ENCODE peak calls at places on chromosomes 2 and 18, in five cellular contexts. One of them, this sample, is unnamed.

GRCh38 chr2:149877913-149878312 is 290.3 kb upstream of the MMADHC start:
- DNase-seq in GM06990: no peak
- DNase-seq in upper lobe of right lung: no peak
- DNase-seq in A172: peak; percentile 28
- DNase-seq in frontal cortex: no peak
- DNase-seq in this sample: no peak

GRCh38 chr2:129734343-129735034 is 245.0 kb upstream of the RAB6C start:
- DNase-seq in GM06990: no peak
- DNase-seq in upper lobe of right lung: no peak
- DNase-seq in A172: no peak
- DNase-seq in frontal cortex: no peak
- DNase-seq in this sample: no peak

GRCh38 chr2:71609441-71609840 is 156.1 kb downstream of the DYSF start:
- DNase-seq in GM06990: no peak
- DNase-seq in upper lobe of right lung: no peak
- DNase-seq in A172: peak; percentile 65
- DNase-seq in frontal cortex: no peak
- DNase-seq in this sample: no peak

GRCh38 chr2:239540174-239540573 is 139.4 kb upstream of the HDAC4 start:
- DNase-seq in GM06990: no peak
- DNase-seq in upper lobe of right lung: peak; percentile 37
- DNase-seq in A172: no peak
- DNase-seq in frontal cortex: no peak
- DNase-seq in this sample: no peak

GRCh38 chr2:50922506-50922905 is 109.4 kb downstream of the NRXN1 start:
- DNase-seq in GM06990: no peak
- DNase-seq in upper lobe of right lung: no peak
- DNase-seq in A172: no peak
- DNase-seq in frontal cortex: no peak
- DNase-seq in this sample: no peak

GRCh38 chr2:173978447-173978846 is 13.3 kb upstream of the SP3 start:
- DNase-seq in GM06990: no peak
- DNase-seq in upper lobe of right lung: no peak
- DNase-seq in A172: peak; percentile 21
- DNase-seq in frontal cortex: no peak
- DNase-seq in this sample: no peak

GRCh38 chr2:219641390-219642063 is 14.1 kb downstream of the SLC4A3 start:
- DNase-seq in GM06990: no peak
- DNase-seq in upper lobe of right lung: no peak
- DNase-seq in A172: no peak
- DNase-seq in frontal cortex: no peak
- DNase-seq in this sample: no peak

GRCh38 chr2:205076405-205076804 is 531.1 kb downstream of the PARD3B start:
- DNase-seq in GM06990: no peak
- DNase-seq in upper lobe of right lung: no peak
- DNase-seq in A172: no peak
- DNase-seq in frontal cortex: no peak
- DNase-seq in this sample: no peak

GRCh38 chr18:31134988-31135529 is 27.6 kb downstream of the DSC1 start:
- DNase-seq in GM06990: no peak
- DNase-seq in upper lobe of right lung: no peak
- DNase-seq in A172: no peak
- DNase-seq in frontal cortex: no peak
- DNase-seq in this sample: no peak

GRCh38 chr2:202009563-202009962 is 24.1 kb upstream of the FZD7 start:
- DNase-seq in GM06990: no peak
- DNase-seq in upper lobe of right lung: no peak
- DNase-seq in A172: no peak
- DNase-seq in frontal cortex: no peak
- DNase-seq in this sample: no peak

GRCh38 chr2:40431600-40431955 is 20.3 kb downstream of the SLC8A1 start:
- DNase-seq in GM06990: no peak
- DNase-seq in upper lobe of right lung: no peak
- DNase-seq in A172: peak; percentile 52
- DNase-seq in frontal cortex: no peak
- DNase-seq in this sample: no peak

GRCh38 chr2:96499061-96499960 is 5.8 kb downstream of the NEURL3 start:
- DNase-seq in GM06990: no peak
- DNase-seq in upper lobe of right lung: no peak
- DNase-seq in A172: no peak
- DNase-seq in frontal cortex: no peak
- DNase-seq in this sample: no peak

GRCh38 chr2:191151315-191151698 is 513 bp upstream of the STAT4 start:
- DNase-seq in GM06990: no peak
- DNase-seq in upper lobe of right lung: no peak
- DNase-seq in A172: no peak
- DNase-seq in frontal cortex: no peak
- DNase-seq in this sample: no peak

GRCh38 chr2:196915512-196916189 is 10.9 kb downstream of the PGAP1 start:
- DNase-seq in GM06990: no peak
- DNase-seq in upper lobe of right lung: no peak
- DNase-seq in A172: no peak
- DNase-seq in frontal cortex: no peak
- DNase-seq in this sample: no peak

GRCh38 chr2:200845669-200846325 is 18.7 kb downstream of the CLK1 start:
- DNase-seq in GM06990: no peak
- DNase-seq in upper lobe of right lung: no peak
- DNase-seq in A172: no peak
- DNase-seq in frontal cortex: no peak
- DNase-seq in this sample: no peak

GRCh38 chr2:166091439-166091838 is 36.4 kb downstream of the SCN1A start:
- DNase-seq in GM06990: no peak
- DNase-seq in upper lobe of right lung: no peak
- DNase-seq in A172: peak; percentile 10
- DNase-seq in frontal cortex: no peak
- DNase-seq in this sample: no peak

GRCh38 chr2:234839285-234839684 is 112.5 kb upstream of the SH3BP4 start:
- DNase-seq in GM06990: no peak
- DNase-seq in upper lobe of right lung: no peak
- DNase-seq in A172: peak; percentile 67
- DNase-seq in frontal cortex: no peak
- DNase-seq in this sample: no peak

GRCh38 chr2:154664248-154664647 is 34.2 kb upstream of the KCNJ3 start:
- DNase-seq in GM06990: no peak
- DNase-seq in upper lobe of right lung: no peak
- DNase-seq in A172: no peak
- DNase-seq in frontal cortex: no peak
- DNase-seq in this sample: no peak

GRCh38 chr2:20106746-20107145 is 55.3 kb upstream of the LAPTM4A start:
- DNase-seq in GM06990: no peak
- DNase-seq in upper lobe of right lung: peak; percentile 78
- DNase-seq in A172: no peak
- DNase-seq in frontal cortex: no peak
- DNase-seq in this sample: no peak

GRCh38 chr2:205731521-205731965 is 49.2 kb downstream of the NRP2 start:
- DNase-seq in GM06990: no peak
- DNase-seq in upper lobe of right lung: no peak
- DNase-seq in A172: peak; percentile 42
- DNase-seq in frontal cortex: no peak
- DNase-seq in this sample: no peak

GRCh38 chr2:5766051-5766450 is 73.9 kb downstream of the SOX11 start:
- DNase-seq in GM06990: no peak
- DNase-seq in upper lobe of right lung: no peak
- DNase-seq in A172: peak; percentile 5
- DNase-seq in frontal cortex: no peak
- DNase-seq in this sample: no peak

GRCh38 chr2:99420031-99420430 is 69.8 kb downstream of the REV1 start:
- DNase-seq in GM06990: no peak
- DNase-seq in upper lobe of right lung: no peak
- DNase-seq in A172: peak; percentile 26
- DNase-seq in frontal cortex: no peak
- DNase-seq in this sample: no peak

GRCh38 chr2:174593574-174594203 is 3.9 kb downstream of the WIPF1 start:
- DNase-seq in GM06990: peak; percentile 83
- DNase-seq in upper lobe of right lung: no peak
- DNase-seq in A172: peak; percentile 81
- DNase-seq in frontal cortex: no peak
- DNase-seq in this sample: no peak

GRCh38 chr2:15169326-15170038 is 391.7 kb downstream of the NBAS start:
- DNase-seq in GM06990: no peak
- DNase-seq in upper lobe of right lung: no peak
- DNase-seq in A172: peak; percentile 94
- DNase-seq in frontal cortex: no peak
- DNase-seq in this sample: no peak

GRCh38 chr18:80106482-80107051 is 2.5 kb upstream of the ADNP2 start:
- DNase-seq in GM06990: no peak
- DNase-seq in upper lobe of right lung: no peak
- DNase-seq in A172: no peak
- DNase-seq in frontal cortex: no peak
- DNase-seq in this sample: peak; percentile 13

GRCh38 chr2:67057901-67058703 is 339.0 kb upstream of the ETAA1 start:
- DNase-seq in GM06990: no peak
- DNase-seq in upper lobe of right lung: no peak
- DNase-seq in A172: no peak
- DNase-seq in frontal cortex: no peak
- DNase-seq in this sample: no peak

GRCh38 chr2:43399515-43400245 is 173.3 kb upstream of the ZFP36L2 start:
- DNase-seq in GM06990: no peak
- DNase-seq in upper lobe of right lung: no peak
- DNase-seq in A172: peak; percentile 40
- DNase-seq in frontal cortex: no peak
- DNase-seq in this sample: no peak

GRCh38 chr2:43106767-43107527 is 119.5 kb downstream of the ZFP36L2 start:
- DNase-seq in GM06990: no peak
- DNase-seq in upper lobe of right lung: no peak
- DNase-seq in A172: no peak
- DNase-seq in frontal cortex: no peak
- DNase-seq in this sample: no peak

GRCh38 chr2:50591642-50592041 is 440.3 kb downstream of the NRXN1 start:
- DNase-seq in GM06990: no peak
- DNase-seq in upper lobe of right lung: no peak
- DNase-seq in A172: no peak
- DNase-seq in frontal cortex: no peak
- DNase-seq in this sample: no peak

GRCh38 chr18:47999801-48000248 is 69.4 kb upstream of the SMAD2 start:
- DNase-seq in GM06990: no peak
- DNase-seq in upper lobe of right lung: no peak
- DNase-seq in A172: no peak
- DNase-seq in frontal cortex: no peak
- DNase-seq in this sample: no peak

GRCh38 chr2:46850742-46851141 is 64.9 kb downstream of the MCFD2 start:
- DNase-seq in GM06990: no peak
- DNase-seq in upper lobe of right lung: peak; percentile 48
- DNase-seq in A172: peak; percentile 99
- DNase-seq in frontal cortex: no peak
- DNase-seq in this sample: no peak

GRCh38 chr2:205730701-205731271 is 48.5 kb downstream of the NRP2 start:
- DNase-seq in GM06990: no peak
- DNase-seq in upper lobe of right lung: no peak
- DNase-seq in A172: no peak
- DNase-seq in frontal cortex: no peak
- DNase-seq in this sample: no peak

GRCh38 chr2:174901075-174901474 is 104.1 kb downstream of the CHN1 start:
- DNase-seq in GM06990: no peak
- DNase-seq in upper lobe of right lung: no peak
- DNase-seq in A172: no peak
- DNase-seq in frontal cortex: no peak
- DNase-seq in this sample: no peak

GRCh38 chr2:235301202-235302076 is 192.4 kb upstream of the AGAP1 start:
- DNase-seq in GM06990: no peak
- DNase-seq in upper lobe of right lung: no peak
- DNase-seq in A172: no peak
- DNase-seq in frontal cortex: no peak
- DNase-seq in this sample: no peak

GRCh38 chr2:122748552-122749011 is 993.1 kb downstream of the TSN start:
- DNase-seq in GM06990: no peak
- DNase-seq in upper lobe of right lung: no peak
- DNase-seq in A172: no peak
- DNase-seq in frontal cortex: no peak
- DNase-seq in this sample: no peak

GRCh38 chr2:48009256-48009655 is 103.0 kb upstream of the FBXO11 start:
- DNase-seq in GM06990: no peak
- DNase-seq in upper lobe of right lung: no peak
- DNase-seq in A172: no peak
- DNase-seq in frontal cortex: no peak
- DNase-seq in this sample: no peak

This sample was measured in T47D.